ENCODE peak calls at places on chromosomes 11 and 22, in ten cellular contexts. M is AML-193; A is activated naive CD4-positive, alpha-beta T cell treated with anti-CD3 and anti-CD28 coated beads, Interleukin-2, amount 50 U/mL, for 72 hours; Z is breast epithelium; P is OCI-M1; J is colonic mucosa; G is mammary epithelial cell; W is T-helper 1 cell; L is HFFc6; H is NCI-H774. S is an unnamed sample.

GRCh38 chr11:72584293-72584921 is 89.8 kb downstream of the PDE2A start:
- DNase-seq in G (no peak), W (peak), A (peak), P (no peak), L (no peak), H (no peak), Z (no peak), M (no peak), J (peak), S (no peak)

GRCh38 chr11:121790435-121790834 is 325.6 kb downstream of the BLID start:
- DNase-seq in G (no peak), L (no peak), M (no peak), J (no peak), Z (no peak), H (no peak), P (no peak), W (no peak), A (no peak), S (no peak)

GRCh38 chr22:20957691-20958440 is 9.2 kb upstream of the AIFM3 start:
- DNase-seq in G (no peak), Z (no peak), H (no peak), L (no peak), M (no peak), J (peak), A (no peak), W (no peak), P (peak), S (no peak)

GRCh38 chr11:100706179-100706578 is 19.1 kb downstream of the ARHGAP42 start:
- DNase-seq in J (no peak), M (no peak), L (no peak), A (no peak), P (no peak), Z (no peak), G (no peak), H (no peak), W (no peak), S (no peak)

GRCh38 chr11:10722307-10722706 is 28.7 kb upstream of the CTR9 start:
- DNase-seq in H (no peak), J (no peak), L (no peak), A (no peak), G (no peak), M (no peak), W (no peak), P (peak), Z (no peak), S (no peak)

GRCh38 chr11:6895010-6895409 is 2.7 kb upstream of the OR2D2 start:
- DNase-seq in J (no peak), P (no peak), M (no peak), W (no peak), L (no peak), G (no peak), A (no peak), H (no peak), Z (no peak), S (no peak)

GRCh38 chr22:40764743-40765441 is 54.3 kb downstream of the SLC25A17 start:
- DNase-seq in M (no peak), W (no peak), P (no peak), G (no peak), A (no peak), Z (no peak), J (no peak), L (no peak), H (no peak), S (no peak)

GRCh38 chr11:65646921-65647701 is 9.2 kb downstream of the SIPA1 start:
- DNase-seq in W (no peak), G (no peak), L (no peak), A (no peak), J (peak), M (no peak), Z (peak), H (no peak), P (no peak), S (no peak)

GRCh38 chr11:110991621-110992355 is 253.7 kb upstream of the POU2AF2 start:
- DNase-seq in W (no peak), J (no peak), H (no peak), M (no peak), P (no peak), L (no peak), Z (no peak), A (no peak), G (no peak), S (no peak)